ENCODE peak calls at places on chromosome 1, in seven cellular contexts. One of them, this sample, is unnamed.

GRCh38 chr1:59146651-59147358 is 150.1 kb upstream of the FGGY start:
- DNase-seq in GM23248: peak; percentile 62
- DNase-seq in neural progenitor cell: peak; percentile 66
- DNase-seq in fibroblast of lung: peak; percentile 47
- DNase-seq in astrocyte: no peak
- DNase-seq in HepG2: peak; percentile 3
- DNase-seq in SK-N-SH: peak; percentile 56
- DNase-seq in this sample: peak; percentile 50

GRCh38 chr1:67126111-67126746 is 8.5 kb downstream of the C1orf141 start:
- DNase-seq in fibroblast of lung: no peak
- DNase-seq in astrocyte: no peak
- DNase-seq in neural progenitor cell: no peak
- DNase-seq in SK-N-SH: no peak
- DNase-seq in HepG2: no peak
- DNase-seq in GM23248: peak; percentile 70
- DNase-seq in this sample: no peak

GRCh38 chr1:223323491-223324484 is 40.2 kb downstream of the SUSD4 start:
- DNase-seq in HepG2: no peak
- DNase-seq in neural progenitor cell: no peak
- DNase-seq in SK-N-SH: no peak
- DNase-seq in GM23248: no peak
- DNase-seq in fibroblast of lung: no peak
- DNase-seq in astrocyte: no peak
- DNase-seq in this sample: no peak

GRCh38 chr1:227996187-227996950 is 10.4 kb upstream of the WNT3A start:
- DNase-seq in neural progenitor cell: no peak
- DNase-seq in HepG2: no peak
- DNase-seq in SK-N-SH: no peak
- DNase-seq in astrocyte: peak; percentile 17
- DNase-seq in GM23248: no peak
- DNase-seq in fibroblast of lung: no peak
- DNase-seq in this sample: no peak

GRCh38 chr1:229388876-229389580 is 44.9 kb downstream of the ACTA1 start:
- DNase-seq in HepG2: no peak
- DNase-seq in neural progenitor cell: no peak
- DNase-seq in fibroblast of lung: peak; percentile 63
- DNase-seq in GM23248: peak; percentile 47
- DNase-seq in SK-N-SH: no peak
- DNase-seq in astrocyte: peak; percentile 41
- DNase-seq in this sample: peak; percentile 80

GRCh38 chr1:63893976-63894375 is 120.2 kb downstream of the ROR1 start:
- DNase-seq in SK-N-SH: no peak
- DNase-seq in fibroblast of lung: no peak
- DNase-seq in neural progenitor cell: no peak
- DNase-seq in HepG2: no peak
- DNase-seq in astrocyte: peak; percentile 40
- DNase-seq in GM23248: no peak
- DNase-seq in this sample: peak; percentile 35

GRCh38 chr1:33986389-33987095 is 122.7 kb downstream of the HMGB4 start:
- DNase-seq in neural progenitor cell: no peak
- DNase-seq in GM23248: peak; percentile 95
- DNase-seq in SK-N-SH: no peak
- DNase-seq in HepG2: no peak
- DNase-seq in astrocyte: peak; percentile 66
- DNase-seq in fibroblast of lung: peak; percentile 16
- DNase-seq in this sample: no peak

GRCh38 chr1:228737613-228738012 is 2.3 kb downstream of the RHOU start:
- DNase-seq in HepG2: no peak
- DNase-seq in astrocyte: no peak
- DNase-seq in fibroblast of lung: peak; percentile 12
- DNase-seq in GM23248: no peak
- DNase-seq in SK-N-SH: no peak
- DNase-seq in neural progenitor cell: no peak
- DNase-seq in this sample: no peak

GRCh38 chr1:60386259-60386658 is 312.7 kb upstream of the C1orf87 start:
- DNase-seq in SK-N-SH: no peak
- DNase-seq in astrocyte: peak; percentile 19
- DNase-seq in HepG2: no peak
- DNase-seq in GM23248: no peak
- DNase-seq in fibroblast of lung: no peak
- DNase-seq in neural progenitor cell: no peak
- DNase-seq in this sample: no peak

GRCh38 chr1:221892301-221892830 is 150.5 kb upstream of the DUSP10 start:
- DNase-seq in fibroblast of lung: no peak
- DNase-seq in HepG2: no peak
- DNase-seq in neural progenitor cell: no peak
- DNase-seq in GM23248: peak; percentile 22
- DNase-seq in SK-N-SH: no peak
- DNase-seq in astrocyte: no peak
- DNase-seq in this sample: no peak

GRCh38 chr1:172180886-172181285 is 239.6 kb upstream of the C1orf105 start:
- DNase-seq in HepG2: no peak
- DNase-seq in GM23248: peak; percentile 84
- DNase-seq in neural progenitor cell: no peak
- DNase-seq in astrocyte: peak; percentile 44
- DNase-seq in SK-N-SH: no peak
- DNase-seq in fibroblast of lung: peak; percentile 78
- DNase-seq in this sample: no peak

GRCh38 chr1:16019580-16020277 is 1.9 kb upstream of the HSPB7 start:
- DNase-seq in astrocyte: peak; percentile 41
- DNase-seq in SK-N-SH: peak; percentile 59
- DNase-seq in fibroblast of lung: no peak
- DNase-seq in HepG2: no peak
- DNase-seq in neural progenitor cell: no peak
- DNase-seq in GM23248: peak; percentile 83
- DNase-seq in this sample: no peak

GRCh38 chr1:202283379-202283844 is 58.3 kb downstream of the UBE2T start:
- DNase-seq in astrocyte: peak; percentile 89
- DNase-seq in GM23248: peak; percentile 85
- DNase-seq in fibroblast of lung: peak; percentile 58
- DNase-seq in HepG2: no peak
- DNase-seq in SK-N-SH: peak; percentile 49
- DNase-seq in neural progenitor cell: no peak
- DNase-seq in this sample: peak; percentile 88

DNA sequence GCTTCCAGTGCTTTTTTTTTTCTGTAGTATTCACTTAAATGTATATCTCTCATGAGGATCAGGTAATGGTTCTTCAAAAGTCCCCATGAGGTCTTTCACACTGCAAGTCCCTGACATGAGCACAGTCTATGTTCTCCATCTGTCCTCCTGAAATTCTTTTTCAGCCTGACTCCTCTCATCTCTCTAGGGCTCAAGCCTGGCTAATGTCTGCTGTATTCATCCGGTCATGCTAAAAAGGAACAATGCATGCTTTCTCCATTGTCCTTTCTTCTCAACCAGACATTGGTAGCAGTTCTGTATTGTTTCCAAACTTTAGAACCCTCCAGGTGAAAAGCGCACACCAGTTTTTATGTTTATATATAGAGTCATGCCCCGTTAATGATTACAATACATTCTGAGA is 368.3 kb upstream of the OLFM3 start:
- DNase-seq in SK-N-SH: no peak
- DNase-seq in neural progenitor cell: peak; percentile 6
- DNase-seq in astrocyte: no peak
- DNase-seq in fibroblast of lung: no peak
- DNase-seq in GM23248: no peak
- DNase-seq in HepG2: no peak
- DNase-seq in this sample: no peak
- H3K4me1 ChIP-seq in SK-N-SH: no peaks in the 10 kb centered on the region
- H3K4me1 ChIP-seq in neural progenitor cell: no peaks in the 10 kb centered on the region
- H3K4me1 ChIP-seq in astrocyte: no peaks in the 10 kb centered on the region
- H3K4me1 ChIP-seq in fibroblast of lung: no peaks in the 10 kb centered on the region
- H3K4me1 ChIP-seq in GM23248: no peaks in the 10 kb centered on the region
- H3K4me1 ChIP-seq in HepG2: no peaks in the 10 kb centered on the region
- H3K4me1 ChIP-seq in this sample: no peaks in the 10 kb centered on the region

DNA sequence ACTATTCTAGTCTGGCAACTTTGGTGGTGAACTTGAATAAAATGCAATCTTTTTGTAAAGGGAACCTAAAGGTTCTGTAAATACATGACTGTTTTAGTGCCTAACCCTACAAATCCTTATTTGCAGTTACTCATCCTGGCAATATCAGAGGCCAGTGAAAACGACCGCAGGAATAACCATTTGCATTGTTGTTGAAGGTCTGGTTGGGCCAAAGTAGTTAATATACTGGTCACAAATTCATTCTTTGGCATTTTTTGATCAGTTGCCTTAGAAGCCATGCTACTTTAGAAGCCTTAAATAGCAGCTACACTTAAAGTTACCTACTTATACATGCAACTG is 93.7 kb downstream of the AHCTF1 start:
- DNase-seq in GM23248: no peak
- DNase-seq in SK-N-SH: no peak
- DNase-seq in fibroblast of lung: no peak
- DNase-seq in HepG2: no peak
- DNase-seq in astrocyte: no peak
- DNase-seq in neural progenitor cell: no peak
- DNase-seq in this sample: no peak
- H3K4me2 ChIP-seq in GM23248: no peak overlapping the region
- H3K4me2 ChIP-seq in SK-N-SH: no peak overlapping the region
- H3K4me2 ChIP-seq in fibroblast of lung: no peak overlapping the region
- H3K4me2 ChIP-seq in HepG2: no peak overlapping the region
- H3K4me2 ChIP-seq in astrocyte: no peak overlapping the region
- H3K4me2 ChIP-seq in neural progenitor cell: no peak overlapping the region
- H3K4me2 ChIP-seq in this sample: no peak overlapping the region

GRCh38 chr1:24386241-24386640 is 27.3 kb downstream of the STPG1 start:
- DNase-seq in HepG2: no peak
- DNase-seq in astrocyte: no peak
- DNase-seq in fibroblast of lung: no peak
- DNase-seq in SK-N-SH: no peak
- DNase-seq in neural progenitor cell: no peak
- DNase-seq in GM23248: peak; percentile 50
- DNase-seq in this sample: no peak

GRCh38 chr1:24383381-24383940 is 30.1 kb downstream of the STPG1 start:
- DNase-seq in HepG2: no peak
- DNase-seq in astrocyte: no peak
- DNase-seq in GM23248: peak; percentile 17
- DNase-seq in fibroblast of lung: no peak
- DNase-seq in neural progenitor cell: no peak
- DNase-seq in SK-N-SH: no peak
- DNase-seq in this sample: no peak

GRCh38 chr1:24385160-24385939 is 28.2 kb downstream of the STPG1 start:
- DNase-seq in neural progenitor cell: peak; percentile 43
- DNase-seq in astrocyte: peak; percentile 68
- DNase-seq in fibroblast of lung: no peak
- DNase-seq in SK-N-SH: no peak
- DNase-seq in GM23248: peak; percentile 81
- DNase-seq in HepG2: no peak
- DNase-seq in this sample: no peak

GRCh38 chr1:24382165-24382577 is 31.4 kb downstream of the STPG1 start:
- DNase-seq in fibroblast of lung: no peak
- DNase-seq in SK-N-SH: no peak
- DNase-seq in GM23248: no peak
- DNase-seq in astrocyte: no peak
- DNase-seq in neural progenitor cell: no peak
- DNase-seq in HepG2: no peak
- DNase-seq in this sample: no peak

GRCh38 chr1:24384251-24385090 is 29.1 kb downstream of the STPG1 start:
- DNase-seq in GM23248: peak; percentile 86
- DNase-seq in neural progenitor cell: no peak
- DNase-seq in SK-N-SH: no peak
- DNase-seq in HepG2: no peak
- DNase-seq in fibroblast of lung: peak; percentile 84
- DNase-seq in astrocyte: peak; percentile 73
- DNase-seq in this sample: no peak
- H3K4me1 ChIP-seq in GM23248: peaks cover 39% of the 10 kb centered on the region
- H3K4me1 ChIP-seq in neural progenitor cell: peaks cover 11% of the 10 kb centered on the region
- H3K4me1 ChIP-seq in SK-N-SH: peaks cover 3% of the 10 kb centered on the region
- H3K4me1 ChIP-seq in HepG2: peaks cover 20% of the 10 kb centered on the region
- H3K4me1 ChIP-seq in fibroblast of lung: peaks cover 4% of the 10 kb centered on the region
- H3K4me1 ChIP-seq in astrocyte: peaks cover 15% of the 10 kb centered on the region
- H3K4me1 ChIP-seq in this sample: peaks cover 25% of the 10 kb centered on the region

DNA sequence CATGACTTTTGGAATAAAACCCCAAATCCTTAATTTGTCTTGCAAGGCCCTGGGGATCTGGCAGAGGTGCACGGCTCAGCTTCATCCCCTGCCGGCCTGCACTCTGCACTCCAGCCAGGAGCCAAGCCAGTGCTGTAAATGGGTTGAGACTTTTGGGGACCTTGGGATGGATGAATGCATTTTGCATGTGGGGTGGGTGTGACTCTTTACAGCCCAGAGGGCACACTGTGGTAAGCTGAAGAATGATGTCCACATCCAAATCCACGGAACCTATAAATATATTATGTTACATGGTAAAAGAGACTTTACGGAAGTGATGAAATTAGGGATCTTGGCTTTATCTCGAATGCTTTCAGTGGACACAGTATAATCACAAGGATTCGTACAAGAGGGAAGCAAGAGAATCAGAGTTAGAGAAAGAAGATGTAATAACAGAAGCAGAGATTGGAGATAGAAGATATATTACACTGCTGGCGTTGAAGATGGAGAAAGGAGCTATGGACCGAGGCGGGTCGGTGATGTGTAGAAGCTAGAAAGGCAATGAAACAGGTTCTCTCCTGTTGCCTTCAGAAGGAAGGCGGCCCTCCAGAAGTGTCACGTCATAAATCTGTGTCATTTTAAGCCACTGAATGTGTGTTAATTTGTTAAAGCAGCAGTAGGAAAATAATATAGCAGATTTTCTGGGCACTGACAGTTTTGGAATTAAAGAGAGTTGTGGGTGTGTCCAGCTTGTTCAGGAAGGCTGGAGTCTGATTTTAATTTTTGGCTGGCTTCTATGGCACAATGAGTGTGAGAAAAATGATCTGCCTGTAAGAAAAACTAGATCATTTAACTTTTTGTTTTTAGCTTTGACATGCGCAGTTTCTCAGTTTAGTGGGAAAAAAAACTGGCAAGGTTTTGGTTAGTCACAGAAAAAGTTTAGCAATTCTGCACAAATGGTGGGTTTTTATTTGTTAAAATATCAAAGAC is 177.6 kb downstream of the EDEM3 start:
- DNase-seq in neural progenitor cell: no peak
- DNase-seq in fibroblast of lung: no peak
- DNase-seq in GM23248: peak; percentile 34
- DNase-seq in HepG2: no peak
- DNase-seq in SK-N-SH: no peak
- DNase-seq in astrocyte: no peak
- DNase-seq in this sample: no peak
- H3K4me2 ChIP-seq in neural progenitor cell: no peak overlapping the region
- H3K4me2 ChIP-seq in fibroblast of lung: no peak overlapping the region
- H3K4me2 ChIP-seq in GM23248: peak overlapping the region; percentile 15
- H3K4me2 ChIP-seq in HepG2: no peak overlapping the region
- H3K4me2 ChIP-seq in SK-N-SH: no peak overlapping the region
- H3K4me2 ChIP-seq in astrocyte: no peak overlapping the region
- H3K4me2 ChIP-seq in this sample: no peak overlapping the region

DNA sequence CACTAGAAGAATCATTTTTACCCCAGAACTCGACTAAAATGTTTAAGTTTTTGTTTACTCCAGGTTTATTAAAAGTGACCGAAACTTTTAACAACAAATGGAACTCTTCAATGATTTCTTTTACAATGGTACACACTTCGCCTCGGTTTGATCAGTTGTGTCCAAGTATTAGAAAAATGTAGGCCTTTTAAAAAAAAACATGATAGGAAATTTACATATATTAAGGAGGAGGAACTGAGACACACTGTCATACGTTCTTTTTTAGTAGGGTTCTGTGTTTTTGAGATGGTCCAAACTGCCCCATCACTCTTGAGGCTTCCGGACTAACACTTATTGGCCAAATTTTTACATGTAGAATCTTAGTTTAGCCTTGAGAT is 1.3 kb downstream of the PRDM2 start:
- DNase-seq in HepG2: no peak
- DNase-seq in astrocyte: no peak
- DNase-seq in GM23248: peak; percentile 25
- DNase-seq in SK-N-SH: no peak
- DNase-seq in neural progenitor cell: no peak
- DNase-seq in fibroblast of lung: no peak
- DNase-seq in this sample: no peak
- H3K4me1 ChIP-seq in HepG2: no peaks in the 10 kb centered on the region
- H3K4me1 ChIP-seq in astrocyte: peaks cover 8% of the 10 kb centered on the region
- H3K4me1 ChIP-seq in GM23248: peaks cover 5% of the 10 kb centered on the region
- H3K4me1 ChIP-seq in SK-N-SH: no peaks in the 10 kb centered on the region
- H3K4me1 ChIP-seq in neural progenitor cell: peaks cover 7% of the 10 kb centered on the region
- H3K4me1 ChIP-seq in fibroblast of lung: no peaks in the 10 kb centered on the region
- H3K4me1 ChIP-seq in this sample: no peaks in the 10 kb centered on the region

This sample was measured in PC-9.